ENCODE peak calls at places on chromosomes 3 and 15, in six cellular contexts. R is ovary, J is uterus, G is gastrocnemius medialis, I is ascending aorta, O is sigmoid colon. P is an unnamed sample. For H3K36me3, the result is how much of the 10 kb centered on the place peaks cover.

GRCh38 chr3:126939347-126939735 is 43.6 kb upstream of the PLXNA1 start:
- DNase-seq in G (no peak), I (peak), R (no peak), O (no peak), J (no peak), P (no peak)

GRCh38 chr3:138369151-138369900 is 20.9 kb downstream of the MRAS start:
- DNase-seq in J (no peak), R (no peak), O (peak), G (no peak), I (no peak), P (no peak)

GRCh38 chr3:4950351-4950784 is 28.9 kb upstream of the BHLHE40 start:
- DNase-seq in I (no peak), R (peak), G (no peak), J (no peak), O (no peak), P (no peak)

GRCh38 chr15:46709461-46709860 is 1007.8 kb upstream of the SEMA6D start:
- DNase-seq in G (no peak), I (no peak), J (no peak), R (no peak), O (no peak), P (no peak)

GRCh38 chr3:113247051-113247450 is 35.7 kb downstream of the BOC start:
- DNase-seq in G (no peak), R (no peak), J (no peak), O (no peak), I (no peak), P (no peak)

GRCh38 chr3:155323063-155323666 is 29.7 kb upstream of the STRIT1 start:
- DNase-seq in J (no peak), I (no peak), G (peak), O (no peak), R (no peak), P (peak)

GRCh38 chr3:168036654-168037419 is 58.9 kb downstream of the GOLIM4 start:
- DNase-seq in J (no peak), I (no peak), O (no peak), G (no peak), R (no peak), P (no peak)

GRCh38 chr15:72313881-72314280 is 6.1 kb downstream of the CELF6 start:
- DNase-seq in G (no peak), O (no peak), R (no peak), I (no peak), J (no peak), P (no peak)

GRCh38 chr3:126873416-126873815 is 109.5 kb upstream of the PLXNA1 start:
- DNase-seq in R (no peak), J (no peak), I (no peak), O (no peak), G (no peak), P (no peak)

GRCh38 chr15:49286649-49287394 is 116.8 kb downstream of the GALK2 start:
- DNase-seq in J (no peak), R (no peak), I (no peak), G (no peak), O (no peak), P (no peak)

GRCh38 chr15:66068801-66069200 is 184.7 kb downstream of the MEGF11 start:
- DNase-seq in G (no peak), R (no peak), I (peak), O (peak), J (no peak), P (no peak)

GRCh38 chr3:71025010-71025409 is 558.5 kb downstream of the FOXP1 start:
- DNase-seq in I (no peak), R (no peak), G (no peak), J (no peak), O (no peak), P (no peak)

DNA sequence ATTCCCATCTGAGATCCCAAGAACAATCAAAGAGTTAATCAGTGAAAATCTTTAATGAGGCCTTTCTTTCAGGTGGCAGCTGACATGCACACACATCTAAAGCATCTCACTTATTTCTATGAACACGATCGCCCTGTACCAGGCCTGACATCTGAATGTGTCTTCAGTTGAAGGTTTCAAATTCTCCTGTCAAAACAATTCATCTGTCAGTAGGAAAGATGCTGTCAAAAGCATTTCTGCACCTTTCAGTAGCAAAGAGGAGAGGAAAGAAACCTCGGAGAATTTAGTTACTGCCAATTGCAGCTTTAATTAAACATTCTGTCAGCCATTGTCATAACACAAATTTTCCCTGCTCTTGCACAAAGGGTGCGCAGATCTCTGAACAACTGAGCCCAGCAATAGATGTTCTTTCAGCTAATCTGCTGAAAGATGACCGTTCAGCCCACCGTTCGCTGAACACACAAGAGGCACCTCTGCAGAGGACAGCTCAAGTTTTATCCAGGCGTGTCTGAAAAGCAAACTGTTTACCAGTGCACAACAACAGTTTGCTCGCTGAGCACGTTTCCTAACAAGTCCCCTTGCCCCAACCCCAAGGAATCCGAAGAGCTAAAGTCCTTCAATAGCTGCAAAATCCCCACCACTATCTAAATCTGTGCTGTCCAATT is 34.1 kb downstream of the LRIG1 start:
- DNase-seq in R (no peak), I (no peak), G (no peak), J (no peak), O (no peak), P (no peak)
- H3K36me3 ChIP-seq in R (under half), I (under half), G (under half), J (under half), O (under half), P (under half)

DNA sequence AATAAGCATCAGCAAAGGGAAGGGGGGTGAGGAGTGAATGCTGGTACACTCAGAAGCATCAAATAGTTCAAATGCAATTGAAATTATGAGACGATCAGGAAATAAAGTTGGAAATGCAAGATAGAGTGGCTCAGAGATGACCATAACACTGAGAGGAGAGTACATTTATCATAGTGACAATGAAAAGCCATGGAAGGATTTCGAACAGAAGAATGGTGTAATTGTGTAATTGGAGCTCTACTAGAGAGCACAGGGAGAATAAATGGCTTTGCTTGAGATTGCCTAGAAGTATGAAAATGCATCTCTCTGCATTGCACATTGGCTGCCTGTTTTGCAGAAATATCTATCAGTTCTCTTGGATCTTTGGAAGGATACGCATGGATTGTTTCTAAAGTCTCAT is 163.3 kb downstream of the TP63 start:
- DNase-seq in R (no peak), J (no peak), O (no peak), I (no peak), G (no peak), P (no peak)
- H3K27ac ChIP-seq in R (no peak), J (no peak), O (no peak), I (no peak), G (no peak), P (no peak)

DNA sequence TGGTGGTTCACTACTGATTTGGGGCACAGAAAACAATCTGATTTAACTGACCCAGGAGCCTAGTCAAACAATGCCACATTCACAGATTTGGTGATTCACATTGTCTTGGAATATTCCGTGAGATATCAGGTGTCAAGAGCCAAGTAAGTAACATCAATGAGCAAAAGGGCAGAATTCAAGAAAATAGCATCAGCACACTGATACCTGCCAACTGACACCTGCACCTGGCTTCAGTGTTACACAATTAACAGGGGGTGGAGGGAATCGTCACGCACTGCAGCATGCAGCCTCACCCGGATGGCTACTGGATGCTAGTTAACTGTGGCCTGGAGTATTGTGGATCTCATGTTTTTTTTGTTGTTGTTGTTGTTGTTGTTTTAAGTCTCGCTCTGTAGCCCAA is 17.6 kb downstream of the CCNL1 start:
- DNase-seq in R (no peak), G (no peak), O (no peak), J (no peak), I (no peak), P (no peak)
- H3K36me3 ChIP-seq in R (under half), G (under half), O (half or more), J (under half), I (under half), P (half or more)

DNA sequence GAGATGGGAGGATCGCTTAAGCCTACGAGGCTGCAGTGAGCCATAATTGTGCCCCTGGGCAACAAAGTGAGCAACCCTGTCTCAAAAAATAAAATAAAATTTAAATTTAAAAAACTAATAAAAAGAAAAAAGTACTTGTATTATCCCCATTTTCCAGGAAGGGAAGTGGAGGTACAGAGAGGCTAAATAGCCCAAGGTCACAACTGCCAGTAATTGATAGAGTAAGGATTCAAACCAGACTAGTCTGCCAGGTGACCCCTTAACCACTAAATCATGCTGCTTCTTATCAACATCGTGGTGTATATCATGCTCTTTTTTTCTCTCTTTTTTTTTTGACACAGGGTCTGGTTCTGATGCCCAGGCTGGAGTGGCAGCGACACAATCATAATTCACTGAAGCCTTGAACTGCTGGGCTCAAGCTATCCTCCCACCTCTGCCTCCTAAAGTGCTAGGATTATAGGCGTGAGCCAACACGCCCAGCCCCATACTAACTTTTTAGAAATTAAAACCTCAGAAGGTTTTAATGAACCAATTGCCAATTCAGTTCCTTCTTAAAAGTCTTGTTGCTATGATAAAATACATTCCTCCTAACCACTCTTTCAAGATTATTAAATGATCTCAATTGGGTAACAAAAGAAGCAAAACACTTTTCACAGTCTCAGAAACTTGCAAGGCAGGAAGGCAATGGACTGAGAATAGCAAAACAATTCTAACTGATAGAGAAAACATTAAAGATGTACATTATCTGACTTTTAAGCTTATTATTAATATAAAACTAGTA is 30.5 kb downstream of the HERC1 start:
- DNase-seq in J (no peak), R (no peak), I (no peak), G (no peak), O (no peak), P (no peak)
- H3K27ac ChIP-seq in J (no peak), R (no peak), I (no peak), G (no peak), O (no peak), P (no peak)

DNA sequence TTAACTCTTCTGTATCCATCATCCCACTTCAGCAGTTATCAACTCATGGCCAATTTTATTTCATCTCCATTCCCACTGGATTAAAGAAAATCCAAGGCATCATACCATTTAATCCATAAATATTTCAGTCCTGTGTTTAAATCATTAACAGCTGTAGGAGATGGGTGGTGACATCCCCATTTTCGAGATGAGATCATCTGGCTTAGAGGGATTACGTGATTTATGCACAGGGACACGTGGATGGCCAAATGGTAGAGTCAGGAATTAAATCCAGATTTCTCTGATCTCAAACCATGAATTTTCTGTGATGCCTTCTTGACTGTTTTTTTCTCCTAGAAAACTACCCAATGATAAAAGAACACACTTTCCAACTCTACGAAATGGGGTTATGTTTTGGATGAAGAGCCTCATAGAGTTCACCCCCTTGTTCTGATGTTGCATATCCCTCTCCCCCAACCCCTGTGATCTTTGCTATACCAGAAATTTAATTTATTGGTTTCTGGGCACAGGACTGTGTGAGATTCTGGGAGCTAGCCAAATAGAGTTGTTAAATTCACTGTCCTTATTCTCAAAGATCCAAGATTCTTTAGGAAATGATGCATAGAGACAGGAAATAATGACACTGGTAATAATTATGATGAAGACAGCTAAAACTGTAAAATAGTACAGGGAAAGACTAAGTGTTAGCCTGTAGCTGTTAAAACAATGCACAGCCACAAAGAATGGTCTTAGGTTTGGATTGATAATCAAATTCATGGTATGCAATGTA is 7.4 kb downstream of the ZNF589 start:
- DNase-seq in J (no peak), I (no peak), O (peak), R (no peak), G (no peak), P (no peak)
- H3K36me3 ChIP-seq in J (under half), I (under half), O (under half), R (under half), G (under half), P (under half)

GRCh38 chr15:38894260-38894948 is 329.8 kb upstream of the RASGRP1 start:
- DNase-seq in O (no peak), G (no peak), I (no peak), J (no peak), R (no peak), P (no peak)
- H3K27ac ChIP-seq in O (no peak), G (no peak), I (no peak), J (peak), R (peak), P (peak)